ENCODE peak calls at places on chromosomes 4 and X, in six cellular contexts. R, V, Q, U, S and K are unnamed samples.

GRCh38 chrX:9532349-9532748 is 67.5 kb downstream of the TBL1X start:
- DNase-seq in V (no peak), U (no peak), R (no peak), S (no peak), Q (no peak), K (no peak)

GRCh38 chr4:93414041-93414440 is 414.5 kb upstream of the ATOH1 start:
- DNase-seq in U (no peak), Q (no peak), S (no peak), R (no peak), V (no peak), K (no peak)

GRCh38 chr4:113762061-113762850 is 718 bp upstream of the CAMK2D start:
- DNase-seq in V (peak; percentile 99), Q (peak; percentile 99), S (peak; percentile 99), U (peak; percentile 92), R (peak; percentile 78), K (peak; percentile 100)

GRCh38 chr4:183541081-183542045 is 36.5 kb downstream of the ING2 start:
- DNase-seq in U (no peak), R (no peak), V (no peak), S (no peak), Q (no peak), K (peak; percentile 73)

GRCh38 chrX:54288277-54288676 is 69.6 kb downstream of the WNK3 start:
- DNase-seq in S (no peak), V (no peak), Q (peak; percentile 45), U (no peak), R (no peak), K (no peak)

GRCh38 chr4:166600264-166600663 is 634.0 kb downstream of the SPOCK3 start:
- DNase-seq in U (no peak), V (no peak), R (no peak), Q (no peak), S (no peak), K (no peak)

GRCh38 chr4:76197971-76198410 is 15.6 kb downstream of the SCARB2 start:
- DNase-seq in S (no peak), U (peak; percentile 58), R (no peak), V (no peak), Q (no peak), K (no peak)

GRCh38 chr4:14867847-14868246 is 134.4 kb upstream of the CPEB2 start:
- DNase-seq in Q (no peak), U (no peak), R (no peak), S (no peak), V (no peak), K (no peak)

GRCh38 chr4:1047976-1048780 is 36.8 kb downstream of the FGFRL1 start:
- DNase-seq in U (peak; percentile 21), R (no peak), Q (no peak), S (no peak), V (no peak), K (peak; percentile 9)

GRCh38 chr4:17376205-17376604 is 135.7 kb downstream of the QDPR start:
- DNase-seq in Q (no peak), S (no peak), V (no peak), R (no peak), U (no peak), K (no peak)

GRCh38 chr4:128516568-128516967 is 229.0 kb upstream of the PGRMC2 start:
- DNase-seq in U (no peak), Q (no peak), R (no peak), S (no peak), V (peak; percentile 39), K (no peak)

GRCh38 chr4:145230726-145231125 is 50.3 kb upstream of the OTUD4 start:
- DNase-seq in Q (no peak), R (no peak), V (no peak), S (no peak), U (no peak), K (no peak)

GRCh38 chr4:101555341-101555880 is 208.1 kb upstream of the PPP3CA start:
- DNase-seq in Q (no peak), V (no peak), S (no peak), R (no peak), U (no peak), K (no peak)

GRCh38 chr4:141486375-141486997 is 149.9 kb upstream of the IL15 start:
- DNase-seq in U (no peak), V (no peak), R (no peak), Q (no peak), S (no peak), K (no peak)

GRCh38 chr4:25229804-25230203 is 4.0 kb upstream of the PI4K2B start:
- DNase-seq in U (no peak), Q (no peak), S (no peak), V (no peak), R (no peak), K (no peak)

GRCh38 chr4:85166318-85166717 is 199.8 kb upstream of the WDFY3 start:
- DNase-seq in U (no peak), V (no peak), Q (no peak), R (no peak), S (no peak), K (no peak)

DNA sequence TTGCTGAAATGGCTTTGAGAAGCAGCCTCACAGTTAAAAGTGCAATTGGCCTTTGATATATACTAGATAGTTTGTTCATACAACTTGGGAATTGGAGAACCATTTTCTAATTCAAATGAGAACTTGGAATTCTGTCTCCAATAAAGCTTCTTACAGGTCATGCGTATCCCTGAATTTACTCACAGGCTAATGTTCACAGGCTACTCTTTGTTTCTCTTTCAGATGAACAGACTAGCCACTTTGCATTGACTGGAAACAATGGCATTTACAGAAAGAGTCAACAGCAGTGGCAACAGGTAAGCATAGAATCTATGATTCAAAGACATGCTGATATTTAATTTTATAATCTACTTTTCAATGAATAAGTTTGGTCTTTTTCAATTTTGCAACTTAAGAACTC is 13.5 kb downstream of the AFF1 start:
- DNase-seq in S (no peak), U (no peak), V (no peak), R (no peak), Q (no peak), K (peak; percentile 52)
- TF ChIP-seq REST in S (no peak), U (no peak), V (no peak), R (no peak), Q (no peak), K (no peak)

GRCh38 chrX:3142259-3143042 is 101.2 kb downstream of the ARSF start:
- DNase-seq in Q (no peak), U (no peak), V (no peak), S (peak; percentile 28), R (no peak), K (no peak)
- H3K4me2 ChIP-seq in Q (no peak overlapping the region), U (no peak overlapping the region), V (no peak overlapping the region), S (peak overlapping the region; percentile 66), R (no peak overlapping the region), K (no peak overlapping the region)

DNA sequence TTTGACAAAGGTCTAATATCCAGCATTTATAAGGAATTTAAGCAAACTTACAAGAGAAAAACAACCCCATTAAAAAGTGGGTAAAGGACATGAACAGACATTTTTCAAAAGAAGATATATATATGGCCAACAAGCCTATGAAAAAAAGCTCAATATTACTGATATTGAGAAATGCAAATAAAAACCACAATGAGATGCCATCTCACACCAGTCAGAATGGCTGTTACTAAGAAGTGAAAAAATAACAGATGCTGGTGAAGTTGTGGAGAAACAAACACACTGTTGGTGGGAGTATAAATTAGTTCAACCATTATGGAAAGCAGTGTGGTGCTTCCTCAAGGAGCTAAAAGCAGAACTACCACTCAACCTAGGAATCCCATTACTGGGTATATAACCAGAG is 91.6 kb upstream of the EFHC2 start:
- DNase-seq in V (no peak), Q (no peak), U (no peak), R (no peak), S (no peak), K (no peak)
- TF ChIP-seq REST in V (no peak), Q (no peak), U (no peak), R (no peak), S (no peak), K (no peak)

GRCh38 chr4:5051692-5052423 is 578 bp downstream of the STK32B start:
- DNase-seq in R (peak; percentile 33), Q (no peak), U (no peak), V (no peak), S (no peak), K (peak; percentile 70)
- H3K4me2 ChIP-seq in R (peak overlapping the region; percentile 100), Q (no peak overlapping the region), U (peak overlapping the region; percentile 100), V (no peak overlapping the region), S (no peak overlapping the region), K (peak overlapping the region; percentile 100)

GRCh38 chr4:185625503-185625902 is 90.2 kb upstream of the PDLIM3 start:
- DNase-seq in Q (no peak), V (no peak), U (peak; percentile 54), R (no peak), S (no peak), K (no peak)
- TF ChIP-seq REST in Q (no peak), V (no peak), U (no peak), R (no peak), S (no peak), K (no peak)

GRCh38 chr4:20529681-20530080 is 170.6 kb upstream of the PACRGL start:
- DNase-seq in U (no peak), V (no peak), S (no peak), R (no peak), Q (no peak), K (no peak)

GRCh38 chr4:20528508-20528907 is 171.8 kb upstream of the PACRGL start:
- DNase-seq in V (no peak), Q (no peak), U (no peak), S (no peak), R (no peak), K (no peak)

GRCh38 chr4:20532871-20533870 is 167.1 kb upstream of the PACRGL start:
- DNase-seq in S (no peak), U (no peak), R (no peak), Q (no peak), V (no peak), K (no peak)

DNA sequence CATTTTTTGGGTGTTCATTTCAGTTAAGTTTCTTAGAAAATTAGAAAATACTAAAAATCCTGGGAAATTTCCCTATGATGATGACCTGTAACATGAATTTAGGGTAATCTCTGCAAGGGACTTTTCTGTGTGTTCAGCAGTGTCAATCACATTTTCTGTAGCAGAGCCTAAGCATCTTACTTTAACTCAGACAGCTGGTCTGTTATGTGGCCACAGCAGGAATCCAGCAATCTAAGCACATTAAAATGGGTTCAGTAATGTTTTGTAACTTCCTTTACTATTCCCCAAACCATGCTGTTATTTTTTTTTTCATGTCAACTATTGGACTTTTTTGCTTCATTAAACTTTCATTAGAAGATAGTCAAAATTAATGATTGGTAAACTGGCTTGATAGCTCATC is 168.2 kb upstream of the PACRGL start:
- DNase-seq in U (no peak), V (no peak), Q (no peak), R (no peak), S (no peak), K (no peak)
- H3K4me2 ChIP-seq in U (no peak overlapping the region), V (no peak overlapping the region), Q (no peak overlapping the region), R (no peak overlapping the region), S (no peak overlapping the region), K (no peak overlapping the region)

GRCh38 chr4:56330691-56331090 is 56.6 kb downstream of the AASDH start:
- DNase-seq in U (no peak), S (no peak), V (no peak), R (peak; percentile 7), Q (no peak), K (no peak)
- TF ChIP-seq REST in U (no peak), S (no peak), V (no peak), R (no peak), Q (no peak), K (no peak)